ENCODE peak calls at places on chromosomes 4 and X, in four cellular contexts. Q is lower lobe of right lung, W is neural crest cell, I is IMR-90. O is an unnamed sample.

GRCh38 chr4:82776925-82777542 is 21.6 kb downstream of the SCD5 start:
- DNase-seq in W (no peak), Q (no peak), I (peak), O (peak)

GRCh38 chr4:122341906-122342305 is 36.9 kb upstream of the ADAD1 start:
- DNase-seq in I (peak), Q (no peak), W (no peak), O (peak)

GRCh38 chr4:2222838-2223237 is 19.1 kb downstream of the HAUS3 start:
- DNase-seq in W (no peak), I (no peak), Q (no peak), O (no peak)

GRCh38 chr4:4200624-4201023 is 26.1 kb downstream of the OTOP1 start:
- DNase-seq in I (peak), Q (no peak), W (no peak), O (peak)

GRCh38 chr4:90317785-90318184 is 190.6 kb downstream of the CCSER1 start:
- DNase-seq in W (no peak), Q (no peak), I (peak), O (peak)

GRCh38 chr4:113678651-113679050 is 82.9 kb downstream of the CAMK2D start:
- DNase-seq in Q (no peak), I (peak), W (no peak), O (peak)

GRCh38 chr4:169385356-169385755 is 114.6 kb upstream of the SH3RF1 start:
- DNase-seq in W (no peak), Q (no peak), I (peak), O (peak)

GRCh38 chrX:63581390-63581789 is 203.6 kb downstream of the ARHGEF9 start:
- DNase-seq in I (no peak), Q (no peak), W (no peak), O (no peak)

GRCh38 chrX:134023851-134024281 is 38.5 kb upstream of the GPC3 start:
- DNase-seq in I (no peak), W (no peak), Q (no peak), O (no peak)

GRCh38 chrX:118675336-118675965 is 52.0 kb upstream of the IL13RA1 start:
- DNase-seq in W (no peak), I (no peak), Q (no peak), O (no peak)

O was measured in GM23248.